ENCODE peak calls at places on chromosome X, in four cellular contexts. Y is H7, P is GM23338, J is choroid plexus epithelial cell. F is an unnamed sample.

GRCh38 chrX:72110051-72110926 is 21.4 kb downstream of the RTL5 start:
- DNase-seq in Y (peak; percentile 20), P (no peak), J (peak; percentile 14), F (no peak)

GRCh38 chrX:122625239-122625638 is 558.8 kb upstream of the GRIA3 start:
- DNase-seq in Y (no peak), P (no peak), J (no peak), F (no peak)

GRCh38 chrX:56366901-56367300 is 134.7 kb downstream of the KLF8 start:
- DNase-seq in Y (no peak), P (peak; percentile 1), J (no peak), F (no peak)

GRCh38 chrX:33725556-33726232 is 406.4 kb downstream of the FAM47A start:
- DNase-seq in Y (peak; percentile 43), P (peak; percentile 62), J (peak; percentile 12), F (no peak)

GRCh38 chrX:19017271-19017670 is 33.4 kb upstream of the PHKA2 start:
- DNase-seq in Y (peak; percentile 80), P (peak; percentile 67), J (peak; percentile 41), F (peak; percentile 15)

GRCh38 chrX:33968611-33969010 is 163.5 kb downstream of the FAM47A start:
- DNase-seq in Y (no peak), P (no peak), J (no peak), F (no peak)

GRCh38 chrX:96621811-96622210 is 62.8 kb upstream of the DIAPH2 start:
- DNase-seq in Y (no peak), P (no peak), J (no peak), F (peak; percentile 58)

GRCh38 chrX:17032351-17032750 is 85.9 kb downstream of the REPS2 start:
- DNase-seq in Y (no peak), P (no peak), J (peak; percentile 54), F (peak; percentile 87)

GRCh38 chrX:119647089-119647488 is 40.9 kb upstream of the NKRF start:
- DNase-seq in Y (no peak), P (no peak), J (no peak), F (no peak)

DNA sequence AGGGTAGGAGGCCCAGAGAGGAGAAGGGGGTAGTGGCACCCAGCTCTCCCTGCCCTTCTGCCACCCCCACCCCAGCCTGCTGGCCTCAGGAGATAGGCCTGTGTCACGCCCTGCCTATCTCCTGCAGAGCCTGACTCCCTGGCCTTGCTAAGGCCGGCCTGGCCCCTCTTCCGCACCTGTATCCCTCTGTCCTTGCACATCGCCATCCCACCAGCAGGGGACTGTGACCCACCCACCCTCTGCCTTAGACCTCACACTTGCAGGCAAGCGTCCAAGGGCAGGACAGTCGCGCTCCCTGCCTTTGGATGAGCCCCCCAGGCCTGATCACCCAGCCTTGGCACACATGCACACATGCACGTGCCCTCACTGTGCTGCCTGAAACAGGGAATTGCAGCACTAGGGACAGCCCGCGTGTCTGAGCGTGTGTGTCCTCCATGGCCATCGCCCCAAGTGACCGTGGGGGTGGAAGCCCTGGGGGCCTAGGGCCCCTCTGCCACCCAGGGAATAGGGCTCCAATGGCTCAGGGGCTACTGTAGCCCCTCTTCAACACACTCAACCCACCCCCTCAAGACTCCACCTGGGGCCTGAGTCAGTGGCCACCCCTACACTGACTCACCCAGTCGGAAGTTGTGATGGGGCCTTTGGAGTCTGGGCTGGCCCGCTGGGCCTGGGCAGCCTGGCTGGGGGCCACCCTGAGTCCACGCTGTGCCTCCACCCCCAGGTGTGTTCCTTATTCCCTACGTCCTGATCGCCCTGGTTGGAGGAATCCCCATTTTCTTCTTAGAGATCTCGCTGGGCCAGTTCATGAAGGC is 2.1 kb downstream of the SLC6A8 start:
- DNase-seq in Y (peak; percentile 82), P (no peak), J (no peak), F (no peak)
- H3K4me3 ChIP-seq in Y (peak overlapping the region; percentile 21), P (peak overlapping the region; percentile 48), J (no peak overlapping the region), F (peak overlapping the region; percentile 56)

DNA sequence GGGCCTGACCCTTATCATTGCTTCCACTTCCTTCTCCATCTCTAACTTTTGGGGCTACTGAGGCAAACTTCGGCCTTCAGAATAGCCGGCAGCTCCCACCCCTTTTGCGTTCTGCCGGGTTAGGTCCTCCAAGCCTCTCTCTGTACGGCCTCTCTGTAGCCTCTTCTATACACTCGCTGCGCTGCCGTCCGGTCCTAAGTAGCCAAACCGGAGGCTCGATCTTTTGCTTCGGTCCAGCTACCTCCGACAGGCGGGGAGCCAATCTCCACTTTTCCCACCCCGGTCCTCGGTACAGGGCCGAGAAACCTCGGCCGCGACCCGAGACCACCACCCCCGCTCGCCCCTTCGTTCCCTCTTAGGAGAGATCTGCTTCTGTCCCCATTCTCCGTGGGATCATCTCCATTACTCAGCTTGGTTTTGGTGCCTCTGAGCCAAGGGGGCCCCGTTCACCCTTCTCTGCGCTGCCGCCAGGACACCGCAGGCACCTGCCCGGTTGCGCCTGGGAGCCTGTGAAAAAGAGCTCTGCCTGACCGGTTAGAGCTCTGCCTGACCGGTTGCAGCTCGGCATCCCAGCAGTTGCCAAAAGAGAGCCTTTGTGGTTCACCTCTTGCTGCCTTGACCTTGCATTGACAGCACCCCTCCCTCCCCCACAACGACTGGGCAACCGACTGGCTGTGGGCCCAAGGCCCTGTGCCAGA is 1.0 kb upstream of the HTR2C start:
- DNase-seq in Y (peak; percentile 73), P (peak; percentile 52), J (no peak), F (no peak)
- H3K4me3 ChIP-seq in Y (peak overlapping the region; percentile 19), P (peak overlapping the region; percentile 60), J (no peak overlapping the region), F (no peak overlapping the region)

GRCh38 chrX:15269120-15269519 is 763 bp downstream of the ASB9 start:
- DNase-seq in Y (no peak), P (no peak), J (no peak), F (no peak)

GRCh38 chrX:15274946-15275345 is 5.1 kb upstream of the ASB9 start:
- DNase-seq in Y (no peak), P (no peak), J (no peak), F (no peak)

DNA sequence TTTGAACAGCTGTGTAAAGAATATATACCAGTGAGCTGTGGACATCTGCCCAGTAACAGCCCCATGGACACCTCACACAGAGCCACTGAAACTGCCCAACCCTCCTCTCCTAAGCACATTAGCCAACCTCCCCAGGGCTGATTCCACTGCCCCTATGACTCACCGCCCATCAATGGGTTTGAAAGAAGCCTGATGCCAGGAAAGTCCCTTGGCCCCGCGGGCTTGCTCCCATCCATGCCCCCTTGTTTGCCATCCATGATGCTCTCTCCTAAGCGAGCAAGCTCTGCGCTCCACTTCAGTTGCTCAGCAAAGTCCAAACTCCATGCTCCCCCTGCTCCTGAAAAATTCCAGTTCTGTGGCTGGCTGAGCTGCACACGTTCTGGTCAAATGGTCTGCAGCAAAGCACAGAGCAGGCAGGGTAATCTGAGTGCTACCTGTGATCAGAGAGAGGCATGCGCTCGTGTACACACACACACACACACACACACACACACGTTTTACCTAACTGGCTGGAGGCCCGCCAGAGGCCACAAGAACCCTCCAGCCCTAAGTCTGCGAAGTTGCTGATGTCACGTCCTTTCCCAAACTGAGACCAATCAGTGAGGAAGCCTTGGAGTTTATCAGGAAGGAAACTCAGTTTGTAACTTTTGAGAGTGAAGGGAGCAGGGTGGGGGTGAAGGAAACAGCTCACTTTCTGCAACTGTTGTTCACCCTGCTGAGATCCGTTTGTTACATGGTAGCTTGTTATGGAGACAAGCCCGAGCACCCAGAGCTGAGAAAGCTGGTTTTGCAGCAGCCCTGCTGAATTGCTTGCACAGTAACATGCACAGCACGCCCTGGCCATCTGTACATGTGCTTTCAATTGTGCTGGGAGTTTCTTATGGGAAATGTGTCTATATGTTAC is at the start of gene ASB9:
- DNase-seq in Y (peak; percentile 51), P (peak; percentile 5), J (peak; percentile 82), F (peak; percentile 35)
- H3K4me3 ChIP-seq in Y (no peak within 1 kb of the TSS), P (no peak within 1 kb of the TSS), J (peak within 1 kb of the TSS; percentile 39), F (no peak within 1 kb of the TSS)

DNA sequence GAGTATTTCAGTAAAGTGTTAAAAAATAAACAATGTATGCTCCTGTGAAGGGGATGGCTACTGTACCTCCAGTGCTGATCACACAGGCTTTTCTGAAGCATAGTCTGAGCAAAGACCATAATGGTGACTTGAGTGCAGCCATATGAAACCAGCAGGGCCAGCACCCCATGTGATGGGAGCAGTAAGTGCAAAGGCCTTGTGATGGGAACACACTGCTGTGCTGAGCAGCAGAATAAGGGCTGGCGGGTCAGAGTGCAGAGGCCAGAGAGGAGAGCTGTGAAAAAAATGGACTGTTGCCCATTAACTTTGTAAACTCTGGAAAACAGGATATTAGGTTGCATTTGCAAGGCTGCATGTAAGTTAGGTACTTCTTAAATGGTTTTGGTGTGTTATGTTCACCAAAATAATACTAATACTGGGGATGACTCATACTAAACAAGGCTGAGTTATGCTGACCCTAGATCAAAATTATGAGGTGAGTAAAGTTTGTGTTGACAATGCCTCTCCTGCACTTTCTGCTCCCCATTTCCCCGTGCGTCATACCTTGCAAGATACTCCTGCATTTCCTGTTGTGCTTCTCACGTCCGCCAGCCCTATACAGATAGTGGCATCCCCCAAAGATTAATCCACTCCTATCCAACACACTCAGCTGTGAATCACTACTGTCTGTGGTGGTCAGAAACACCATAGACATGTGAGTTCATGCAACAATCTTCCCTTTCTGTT is 67.0 kb upstream of the FAM9A start:
- DNase-seq in Y (no peak), P (no peak), J (peak; percentile 82), F (peak; percentile 21)
- H3K4me3 ChIP-seq in Y (no peak overlapping the region), P (no peak overlapping the region), J (no peak overlapping the region), F (no peak overlapping the region)

DNA sequence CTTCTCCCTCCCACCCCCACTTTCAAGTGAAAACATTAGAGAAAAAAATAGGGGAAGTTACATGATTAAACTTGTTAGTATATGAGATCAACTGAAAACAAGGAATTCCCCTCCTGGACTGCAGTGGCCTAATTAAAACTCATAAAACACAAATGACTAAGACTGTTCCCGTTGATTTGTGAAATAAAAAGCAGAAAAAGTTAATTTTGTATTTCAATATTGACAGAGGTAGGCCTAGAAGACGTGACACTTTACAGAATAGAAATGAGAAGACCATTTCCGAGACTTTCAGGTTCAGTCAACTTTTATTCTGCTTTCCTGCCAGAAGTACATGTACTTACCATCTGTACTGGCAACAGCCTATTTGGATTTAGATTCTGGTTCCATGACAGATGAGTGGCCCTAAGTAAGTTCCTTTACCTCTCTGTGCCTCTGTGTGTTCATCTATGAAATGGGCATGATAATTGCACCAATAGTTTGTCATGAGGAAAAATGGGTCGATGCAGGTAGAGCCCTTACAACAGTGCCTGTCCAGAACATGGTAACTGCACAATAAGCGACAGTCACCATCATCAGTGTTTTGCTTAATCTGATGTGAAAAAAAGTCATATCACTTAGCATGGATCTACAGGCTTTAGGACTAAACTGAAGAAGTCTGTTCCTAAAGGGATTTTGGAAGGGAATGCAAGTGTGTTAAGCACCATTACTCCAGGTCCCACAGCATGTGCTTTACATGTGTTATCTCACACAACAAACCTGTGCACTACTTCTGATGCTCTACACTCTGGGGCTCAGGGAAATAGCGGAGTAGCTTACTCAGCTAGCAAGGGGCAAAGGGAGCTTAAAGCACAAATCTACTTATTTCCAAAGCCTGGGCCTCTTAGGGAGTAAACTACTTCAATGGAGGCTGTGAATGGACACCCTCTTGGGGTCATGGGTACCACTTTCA is 562.3 kb upstream of the DIPK2B start:
- DNase-seq in Y (no peak), P (no peak), J (no peak), F (no peak)
- H3K4me3 ChIP-seq in Y (no peak overlapping the region), P (no peak overlapping the region), J (no peak overlapping the region), F (no peak overlapping the region)

DNA sequence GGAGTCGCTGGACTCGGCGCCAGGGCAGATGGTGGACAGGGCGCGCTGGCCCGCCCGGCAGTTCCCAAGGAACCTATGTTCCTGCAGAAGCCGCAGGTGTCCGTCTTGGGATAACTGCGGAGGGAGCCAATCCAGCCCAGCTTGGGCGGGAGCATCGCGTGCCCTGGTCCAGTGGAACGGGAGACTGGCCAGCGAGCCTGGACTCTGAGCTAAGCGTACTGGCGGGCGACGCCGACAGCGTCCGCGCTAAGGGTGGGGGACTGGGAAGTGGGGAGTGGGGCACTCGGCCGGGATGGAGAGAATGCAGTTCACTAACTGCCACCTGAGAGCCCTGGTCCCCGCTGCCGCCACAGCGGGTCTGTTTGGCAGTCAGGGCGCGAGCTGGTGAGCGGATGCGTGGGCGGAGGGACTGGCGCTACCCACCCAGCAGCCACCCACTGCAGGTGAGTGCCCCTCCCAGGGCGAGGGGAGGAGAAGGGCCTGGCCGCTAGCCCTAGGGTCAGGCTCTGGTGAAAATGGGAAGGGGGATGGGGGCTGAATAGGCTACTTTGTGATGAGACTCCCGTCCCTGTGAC is 1.3 kb upstream of the MAMLD1 start:
- DNase-seq in Y (peak; percentile 73), P (peak; percentile 41), J (no peak), F (peak; percentile 12)
- H3K4me3 ChIP-seq in Y (peak overlapping the region; percentile 67), P (peak overlapping the region; percentile 58), J (peak overlapping the region; percentile 69), F (peak overlapping the region; percentile 70)

F was measured in fibroblast of the aortic adventitia.